ENCODE peak calls at places on chromosome 12, in six cellular contexts. V is MM.1S; S is C1 segment of cervical spinal cord; E is substantia nigra; X is NCI-H774; U is activated naive CD8-positive, alpha-beta T cell treated with anti-CD3 and anti-CD28 coated beads for 36 hours. T is an unnamed sample.

GRCh38 chr12:94832780-94833760 is 170.4 kb downstream of the NDUFA12 start:
- DNase-seq in V (no peak), S (no peak), E (no peak), X (no peak), U (no peak), T (no peak)

GRCh38 chr12:112096667-112097066 is 11.9 kb downstream of the NAA25 start:
- DNase-seq in V (no peak), S (no peak), E (no peak), X (no peak), U (no peak), T (no peak)

GRCh38 chr12:117377758-117378157 is 16.3 kb upstream of the NOS1 start:
- DNase-seq in V (no peak), S (no peak), E (no peak), X (peak; percentile 24), U (no peak), T (no peak)

GRCh38 chr12:93060666-93061413 is 131.7 kb upstream of the EEA1 start:
- DNase-seq in V (no peak), S (no peak), E (no peak), X (no peak), U (peak; percentile 26), T (peak; percentile 63)

GRCh38 chr12:43113616-43114015 is 438.4 kb downstream of the ADAMTS20 start:
- DNase-seq in V (no peak), S (no peak), E (no peak), X (no peak), U (no peak), T (no peak)

GRCh38 chr12:121214855-121215745 is 5.2 kb downstream of the P2RX4 start:
- DNase-seq in V (peak; percentile 72), S (no peak), E (no peak), X (no peak), U (no peak), T (no peak)

GRCh38 chr12:27653661-27654060 is 42.6 kb upstream of the REP15 start:
- DNase-seq in V (peak; percentile 58), S (no peak), E (no peak), X (no peak), U (no peak), T (no peak)

GRCh38 chr12:91040356-91040755 is 17.5 kb downstream of the KERA start:
- DNase-seq in V (no peak), S (no peak), E (no peak), X (no peak), U (no peak), T (no peak)